ENCODE peak calls at places on chromosomes 11 and 22, in six cellular contexts. One of them, this sample, is unnamed.
A peak's percentile ranks its signal among the peaks of the same experiment; 100 is the strongest.

GRCh38 chr22:42655693-42656092 is 6.5 kb upstream of the CYB5R3 start:
- DNase-seq in T-helper 22 cell: no peak
- DNase-seq in activated effector memory CD4-positive, alpha-beta T cell treated with anti-CD3 and anti-CD28 coated beads, Interleukin-2, amount 50 U/mL, for 16 hours: no peak
- DNase-seq in coronary artery: no peak
- DNase-seq in RWPE1: no peak
- DNase-seq in GM19239: peak; percentile 67
- DNase-seq in this sample: no peak

GRCh38 chr22:24146190-24146616 is 35.1 kb upstream of the SUSD2 start:
- DNase-seq in T-helper 22 cell: no peak
- DNase-seq in activated effector memory CD4-positive, alpha-beta T cell treated with anti-CD3 and anti-CD28 coated beads, Interleukin-2, amount 50 U/mL, for 16 hours: no peak
- DNase-seq in coronary artery: no peak
- DNase-seq in RWPE1: no peak
- DNase-seq in GM19239: peak; percentile 84
- DNase-seq in this sample: peak; percentile 83

GRCh38 chr11:821513-822371 is 3.0 kb downstream of the PNPLA2 start:
- DNase-seq in T-helper 22 cell: no peak
- DNase-seq in activated effector memory CD4-positive, alpha-beta T cell treated with anti-CD3 and anti-CD28 coated beads, Interleukin-2, amount 50 U/mL, for 16 hours: no peak
- DNase-seq in coronary artery: no peak
- DNase-seq in RWPE1: no peak
- DNase-seq in GM19239: no peak
- DNase-seq in this sample: no peak

GRCh38 chr11:35791088-35791958 is 128.7 kb downstream of the TRIM44 start:
- DNase-seq in T-helper 22 cell: no peak
- DNase-seq in activated effector memory CD4-positive, alpha-beta T cell treated with anti-CD3 and anti-CD28 coated beads, Interleukin-2, amount 50 U/mL, for 16 hours: no peak
- DNase-seq in coronary artery: no peak
- DNase-seq in RWPE1: no peak
- DNase-seq in GM19239: no peak
- DNase-seq in this sample: no peak

GRCh38 chr22:36008131-36008530 is 20.5 kb downstream of the RBFOX2 start:
- DNase-seq in T-helper 22 cell: no peak
- DNase-seq in activated effector memory CD4-positive, alpha-beta T cell treated with anti-CD3 and anti-CD28 coated beads, Interleukin-2, amount 50 U/mL, for 16 hours: no peak
- DNase-seq in coronary artery: no peak
- DNase-seq in RWPE1: no peak
- DNase-seq in GM19239: no peak
- DNase-seq in this sample: no peak

GRCh38 chr11:727281-727701 is 20.0 kb upstream of the TALDO1 start:
- DNase-seq in T-helper 22 cell: no peak
- DNase-seq in activated effector memory CD4-positive, alpha-beta T cell treated with anti-CD3 and anti-CD28 coated beads, Interleukin-2, amount 50 U/mL, for 16 hours: no peak
- DNase-seq in coronary artery: peak; percentile 74
- DNase-seq in RWPE1: no peak
- DNase-seq in GM19239: no peak
- DNase-seq in this sample: no peak

GRCh38 chr22:45001653-45002052 is 8.2 kb downstream of the PHF21B start:
- DNase-seq in T-helper 22 cell: no peak
- DNase-seq in activated effector memory CD4-positive, alpha-beta T cell treated with anti-CD3 and anti-CD28 coated beads, Interleukin-2, amount 50 U/mL, for 16 hours: no peak
- DNase-seq in coronary artery: no peak
- DNase-seq in RWPE1: no peak
- DNase-seq in GM19239: no peak
- DNase-seq in this sample: no peak

GRCh38 chr11:94922675-94923347 is 50.5 kb downstream of the CWC15 start:
- DNase-seq in T-helper 22 cell: no peak
- DNase-seq in activated effector memory CD4-positive, alpha-beta T cell treated with anti-CD3 and anti-CD28 coated beads, Interleukin-2, amount 50 U/mL, for 16 hours: no peak
- DNase-seq in coronary artery: no peak
- DNase-seq in RWPE1: no peak
- DNase-seq in GM19239: no peak
- DNase-seq in this sample: no peak